ENCODE peak calls at places on chromosome 2, in six cellular contexts. I is breast epithelium, G is heart right ventricle, V is A549, W is tibial nerve, Q is AG04450. M is an unnamed sample.

GRCh38 chr2:79084495-79085135 is 3.2 kb downstream of the REG1B start:
- DNase-seq in G (no peak), I (no peak), V (no peak), Q (no peak), W (no peak), M (no peak)

GRCh38 chr2:223537100-223537499 is 65.1 kb downstream of the SCG2 start:
- DNase-seq in W (no peak), Q (no peak), V (no peak), G (no peak), I (no peak), M (no peak)

GRCh38 chr2:19120941-19121750 is 237.3 kb downstream of the OSR1 start:
- DNase-seq in I (peak; percentile 91), G (no peak), V (no peak), Q (no peak), W (peak; percentile 44), M (no peak)

GRCh38 chr2:147501973-147502372 is 342.9 kb upstream of the ACVR2A start:
- DNase-seq in G (no peak), Q (no peak), I (no peak), V (no peak), W (no peak), M (no peak)

GRCh38 chr2:3520591-3520990 is 1.3 kb upstream of the ADI1 start:
- DNase-seq in Q (no peak), W (no peak), G (no peak), I (no peak), V (no peak), M (no peak)

GRCh38 chr2:220162320-220162719 is 534.9 kb downstream of the SLC4A3 start:
- DNase-seq in I (no peak), G (no peak), Q (no peak), W (no peak), V (no peak), M (no peak)

GRCh38 chr2:157840568-157841156 is 35.5 kb downstream of the ACVR1 start:
- DNase-seq in W (no peak), V (no peak), Q (no peak), I (no peak), G (peak; percentile 49), M (no peak)

GRCh38 chr2:60219536-60219935 is 333.9 kb downstream of the BCL11A start:
- DNase-seq in I (no peak), W (no peak), Q (no peak), G (no peak), V (no peak), M (no peak)

GRCh38 chr2:10877691-10878111 is 34.0 kb upstream of the KCNF1 start:
- DNase-seq in W (no peak), V (no peak), I (no peak), G (no peak), Q (no peak), M (no peak)

GRCh38 chr2:74181739-74182138 is 3.1 kb upstream of the MOB1A start:
- DNase-seq in W (peak; percentile 34), V (no peak), I (no peak), Q (no peak), G (peak; percentile 42), M (peak; percentile 44)

GRCh38 chr2:213238753-213239591 is 45.3 kb upstream of the SPAG16 start:
- DNase-seq in G (no peak), I (no peak), W (peak; percentile 67), Q (peak; percentile 72), V (peak; percentile 5), M (no peak)

GRCh38 chr2:221908518-221908917 is 336.4 kb upstream of the EPHA4 start:
- DNase-seq in V (no peak), Q (no peak), G (no peak), I (no peak), W (no peak), M (no peak)

GRCh38 chr2:156457523-156458228 is 21.5 kb downstream of the GPD2 start:
- DNase-seq in I (no peak), W (no peak), V (no peak), G (no peak), Q (no peak), M (no peak)

DNA sequence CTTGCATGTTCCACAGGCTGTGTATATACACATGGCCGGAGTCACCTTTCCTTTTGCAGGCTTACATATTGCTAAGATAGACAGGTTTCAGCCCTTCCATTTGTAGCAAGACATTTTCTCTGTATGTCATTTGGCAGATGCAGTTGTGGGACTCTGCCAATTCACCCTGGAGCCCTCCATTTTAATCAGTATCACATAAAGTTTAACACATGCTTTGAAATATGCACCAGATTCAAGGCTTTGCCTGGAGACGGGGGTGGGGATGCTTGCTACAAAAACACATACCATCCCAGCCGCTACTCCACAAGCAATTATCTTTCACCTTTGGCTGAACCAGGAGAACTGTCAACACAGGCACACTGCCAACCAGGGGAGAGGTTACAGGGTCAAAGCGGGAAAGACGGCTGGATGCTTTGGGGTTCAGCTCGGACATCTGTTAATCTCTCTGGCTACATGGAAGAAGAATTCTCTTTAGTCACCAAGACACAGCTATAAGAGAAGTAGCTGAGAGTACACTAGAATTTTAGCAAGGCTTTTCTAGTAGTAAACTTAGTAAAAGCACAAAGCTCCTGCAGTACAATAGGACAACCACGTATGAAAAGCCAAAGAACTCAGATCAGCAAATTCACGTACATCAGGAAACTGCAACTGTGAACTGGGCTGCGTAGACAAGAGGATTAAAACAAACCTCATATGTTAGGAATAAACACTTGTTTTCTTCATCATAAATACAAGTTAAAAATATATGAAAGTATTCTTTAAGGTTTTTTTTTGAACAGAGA is 130.9 kb downstream of the EXOC6B start:
- DNase-seq in W (no peak), G (peak; percentile 77), I (no peak), V (no peak), Q (peak; percentile 47), M (no peak)
- TF ChIP-seq CTCF in W (no peak), G (no peak), I (no peak), V (no peak), Q (no peak), M (no peak)

GRCh38 chr2:177675256-177676220 is 283.0 kb downstream of the AGPS start:
- DNase-seq in I (no peak), Q (no peak), G (no peak), V (no peak), W (no peak), M (no peak)

GRCh38 chr2:177676636-177677035 is 284.1 kb downstream of the AGPS start:
- DNase-seq in V (no peak), Q (no peak), W (no peak), I (no peak), G (no peak), M (no peak)

GRCh38 chr2:177671662-177672061 is 279.1 kb downstream of the AGPS start:
- DNase-seq in W (no peak), V (no peak), Q (no peak), I (no peak), G (no peak), M (no peak)

GRCh38 chr2:177670791-177671528 is 278.4 kb downstream of the AGPS start:
- DNase-seq in I (no peak), W (no peak), Q (no peak), V (no peak), G (no peak), M (no peak)

DNA sequence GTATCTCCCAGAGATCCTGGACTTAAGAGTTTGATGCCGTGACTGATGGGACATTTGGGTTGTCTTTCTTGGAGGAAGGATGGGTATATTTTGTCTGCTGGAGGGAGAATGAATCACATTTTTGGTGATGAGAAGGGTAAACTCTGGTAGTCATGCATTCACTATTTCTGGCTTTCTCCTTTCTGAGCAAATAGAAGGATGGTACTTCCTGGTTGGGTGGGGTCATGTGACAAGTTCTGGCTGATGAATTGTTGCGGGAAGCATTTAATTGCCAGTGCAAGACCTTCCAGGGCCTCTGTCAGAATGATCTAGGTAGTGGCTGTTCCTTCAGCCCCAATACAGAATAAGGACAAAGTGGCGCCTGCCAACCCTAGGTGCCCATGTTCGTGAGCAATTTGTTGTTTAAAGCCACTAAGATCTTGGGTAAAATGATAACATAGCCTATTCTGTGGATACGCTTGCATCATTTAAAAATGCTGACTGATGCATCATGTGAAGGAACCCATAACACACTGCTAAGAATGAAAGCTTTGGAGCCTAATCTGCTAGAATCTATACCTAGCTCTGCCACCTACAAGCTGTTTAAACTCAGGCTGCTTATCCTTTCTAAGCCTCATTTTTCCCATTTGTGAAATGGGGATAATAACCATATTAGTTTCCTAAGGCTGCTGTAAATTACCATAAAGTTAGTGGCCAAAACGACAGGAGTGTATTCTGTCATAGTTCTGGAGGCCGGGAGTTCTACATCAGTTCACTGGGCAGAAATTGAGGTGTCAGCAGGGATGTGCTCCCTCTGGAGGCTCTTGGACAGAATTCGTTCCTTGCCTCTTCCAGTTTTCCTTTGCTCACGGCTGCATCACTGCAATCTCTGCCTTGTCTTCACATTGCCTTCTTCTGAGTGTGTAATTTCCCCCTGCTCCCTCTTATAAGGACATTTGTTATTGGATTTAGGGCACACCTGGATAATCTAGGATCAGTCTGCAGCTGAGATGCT is 281.3 kb downstream of the AGPS start:
- DNase-seq in G (no peak), I (no peak), W (no peak), Q (no peak), V (no peak), M (no peak)
- TF ChIP-seq CTCF in G (no peak), I (no peak), W (no peak), Q (peak; percentile 15), V (no peak), M (no peak)

GRCh38 chr2:180520206-180520605 is 460.2 kb upstream of the UBE2E3 start:
- DNase-seq in W (no peak), G (no peak), I (no peak), V (no peak), Q (no peak), M (no peak)
- TF ChIP-seq CTCF in W (no peak), G (no peak), I (no peak), V (peak; percentile 16), Q (no peak), M (no peak)

GRCh38 chr2:207341816-207342215 is 176.1 kb upstream of the KLF7 start:
- DNase-seq in W (no peak), G (no peak), I (no peak), Q (no peak), V (no peak), M (no peak)
- TF ChIP-seq CTCF in W (no peak), G (peak; percentile 30), I (no peak), Q (peak; percentile 12), V (peak; percentile 12), M (no peak)

GRCh38 chr2:129764376-129765325 is 214.8 kb upstream of the RAB6C start:
- DNase-seq in G (no peak), I (no peak), Q (no peak), V (no peak), W (no peak), M (no peak)
- TF ChIP-seq CTCF in G (no peak), I (no peak), Q (no peak), V (no peak), W (no peak), M (no peak)

GRCh38 chr2:53715568-53715967 is 52.0 kb upstream of the CHAC2 start:
- DNase-seq in Q (no peak), W (no peak), G (no peak), I (no peak), V (peak; percentile 4), M (no peak)
- TF ChIP-seq CTCF in Q (peak; percentile 46), W (peak; percentile 26), G (peak; percentile 59), I (peak; percentile 32), V (peak; percentile 34), M (no peak)

DNA sequence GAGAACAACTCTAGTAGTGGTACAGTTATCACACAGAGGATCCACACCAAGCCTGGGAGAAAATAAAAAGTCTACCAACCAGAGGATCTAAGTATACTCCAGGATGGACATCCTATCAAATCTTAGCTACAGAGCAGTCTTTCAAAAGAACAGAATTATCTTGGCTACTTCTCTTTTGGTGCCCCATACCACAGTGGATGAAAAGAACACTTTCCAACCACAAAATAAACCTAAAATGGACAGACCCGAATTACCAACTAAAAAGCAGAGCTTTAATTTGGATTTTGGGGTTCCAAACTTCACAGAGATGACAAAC is 116.1 kb downstream of the SRBD1 start:
- DNase-seq in G (no peak), W (no peak), I (no peak), Q (no peak), V (no peak), M (no peak)
- TF ChIP-seq CTCF in G (no peak), W (no peak), I (no peak), Q (no peak), V (no peak), M (peak; percentile 11)